ENCODE peak calls at places on chromosomes 6 and 20, in four cellular contexts. V is mesenchymal stem cell, O is pancreas, U is heart right ventricle. M is an unnamed sample.

GRCh38 chr20:63691711-63692435 is 4.6 kb upstream of the TNFRSF6B start:
- DNase-seq in V (no peak), O (peak), U (no peak), M (no peak)

GRCh38 chr6:81818778-81819491 is 66.5 kb upstream of the TENT5A start:
- DNase-seq in V (no peak), O (no peak), U (no peak), M (no peak)

GRCh38 chr6:3334579-3334978 is 75.8 kb downstream of the PSMG4 start:
- DNase-seq in V (no peak), O (peak), U (no peak), M (no peak)

GRCh38 chr20:23156170-23156841 is 70.2 kb upstream of the CD93 start:
- DNase-seq in V (peak), O (no peak), U (no peak), M (no peak)

GRCh38 chr20:7586481-7586880 is 353.8 kb downstream of the HAO1 start:
- DNase-seq in V (no peak), O (no peak), U (no peak), M (no peak)

GRCh38 chr6:44851176-44851575 is 463.7 kb downstream of the CDC5L start:
- DNase-seq in V (no peak), O (no peak), U (no peak), M (no peak)

GRCh38 chr20:57468523-57469417 is 56.2 kb downstream of the CTCFL start:
- DNase-seq in V (no peak), O (no peak), U (no peak), M (no peak)

GRCh38 chr6:41659935-41660334 is 21.7 kb downstream of the MDFI start:
- DNase-seq in V (no peak), O (no peak), U (no peak), M (peak)

GRCh38 chr6:69784595-69785377 is 12.0 kb downstream of the LMBRD1 start:
- DNase-seq in V (no peak), O (no peak), U (no peak), M (no peak)

GRCh38 chr6:97663252-97663651 is 380.2 kb upstream of the MMS22L start:
- DNase-seq in V (no peak), O (no peak), U (no peak), M (no peak)

DNA sequence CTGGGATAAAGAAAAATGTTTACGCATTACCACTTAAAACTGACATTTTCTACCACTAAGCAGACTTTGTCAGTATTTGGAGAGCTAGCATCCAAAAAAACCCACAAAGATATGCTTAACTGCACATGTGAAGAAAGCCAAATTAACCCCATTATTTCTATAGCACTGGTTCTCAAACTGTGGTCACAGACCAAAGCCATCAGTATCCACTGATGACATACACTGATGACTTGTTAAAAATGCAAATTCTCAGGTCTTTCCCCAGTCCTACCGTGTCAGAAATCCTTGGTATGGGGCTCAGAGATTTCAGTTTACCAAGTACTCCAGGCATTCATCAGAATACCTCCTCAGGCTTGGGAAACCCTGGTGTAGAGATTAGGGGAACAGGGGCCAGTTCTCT is 230.2 kb downstream of the PTPRK start:
- DNase-seq in V (no peak), O (no peak), U (no peak), M (no peak)
- H3K27ac ChIP-seq in V (no peak), O (no peak), U (no peak), M (no peak)

GRCh38 chr6:1625352-1625773 is 15.6 kb downstream of the FOXC1 start:
- DNase-seq in V (no peak), O (no peak), U (no peak), M (no peak)
- H3K27ac ChIP-seq in V (no peak), O (no peak), U (peak), M (peak)

DNA sequence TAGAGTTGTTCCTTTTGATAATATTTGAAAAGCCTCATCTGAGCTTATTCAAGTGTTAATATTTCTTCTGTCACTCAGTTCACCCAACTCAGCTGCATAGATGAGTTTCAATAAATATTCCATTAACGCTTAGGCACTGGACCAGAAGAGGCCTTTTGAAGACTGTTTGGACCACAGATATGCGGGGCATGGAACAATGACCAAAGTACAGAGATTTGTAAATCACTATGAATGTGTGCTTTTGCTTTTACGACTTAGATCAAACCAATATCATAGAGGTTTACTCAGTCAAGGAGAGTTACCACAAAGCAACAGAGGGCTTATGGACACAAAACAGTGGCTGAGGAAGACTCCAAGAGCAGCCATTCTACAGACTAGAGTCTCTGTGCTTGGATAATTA is 99.9 kb downstream of the RTN4IP1 start:
- DNase-seq in V (no peak), O (no peak), U (no peak), M (no peak)
- H3K27ac ChIP-seq in V (peak), O (no peak), U (no peak), M (no peak)

DNA sequence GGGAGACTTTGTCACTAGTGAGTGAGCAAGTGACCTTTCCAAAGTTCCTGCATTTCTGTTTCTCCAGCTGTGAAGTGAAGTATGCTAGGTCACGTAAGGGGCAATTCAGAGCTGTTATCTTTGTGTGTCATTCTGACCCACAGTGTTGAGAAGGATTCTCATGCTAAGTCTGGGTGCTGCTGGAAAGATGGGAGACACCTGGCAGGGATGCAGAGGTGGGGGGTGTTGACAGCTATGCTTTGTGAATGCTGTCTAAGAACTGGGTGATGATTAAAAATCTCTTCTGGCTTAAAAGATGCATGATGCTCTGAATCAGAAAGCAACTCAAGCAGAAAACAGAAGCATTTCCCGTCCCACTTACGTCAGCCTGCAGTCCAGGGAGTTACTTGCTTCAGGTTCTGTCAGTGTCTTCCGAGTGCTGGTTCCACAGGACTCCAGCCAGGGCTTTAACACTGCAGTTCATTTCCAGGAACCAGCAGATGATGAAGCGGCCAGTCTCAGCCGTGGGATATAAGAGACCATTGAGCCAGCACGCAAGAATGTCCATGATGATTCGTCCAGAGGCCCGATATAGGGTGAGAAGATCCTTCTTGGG is 30.9 kb upstream of the ASXL1 start:
- DNase-seq in V (peak), O (no peak), U (no peak), M (peak)
- H3K27ac ChIP-seq in V (peak), O (no peak), U (no peak), M (no peak)

GRCh38 chr20:17959257-17959627 is 9.4 kb downstream of the SNX5 start:
- DNase-seq in V (no peak), O (no peak), U (no peak), M (no peak)

GRCh38 chr20:17961600-17961965 is 7.0 kb downstream of the SNX5 start:
- DNase-seq in V (no peak), O (no peak), U (no peak), M (no peak)

GRCh38 chr20:17963114-17963897 is 5.3 kb downstream of the SNX5 start:
- DNase-seq in V (no peak), O (no peak), U (no peak), M (no peak)

GRCh38 chr20:17958326-17959256 is 10.0 kb downstream of the SNX5 start:
- DNase-seq in V (peak), O (no peak), U (no peak), M (no peak)

GRCh38 chr20:17960927-17961599 is 7.5 kb downstream of the SNX5 start:
- DNase-seq in V (peak), O (no peak), U (no peak), M (no peak)
- H3K27ac ChIP-seq in V (peak), O (peak), U (peak), M (peak)

GRCh38 chr6:33426590-33427563 is 7.0 kb downstream of the SYNGAP1 start:
- DNase-seq in V (peak), O (no peak), U (no peak), M (no peak)
- H3K27ac ChIP-seq in V (no peak), O (peak), U (peak), M (peak)

GRCh38 chr20:10217517-10218410 is 866 bp upstream of the SNAP25 start:
- DNase-seq in V (peak), O (peak), U (no peak), M (no peak)
- H3K27ac ChIP-seq in V (peak), O (peak), U (no peak), M (no peak)

GRCh38 chr6:36196880-36197548 is 470 bp downstream of the BRPF3 start:
- DNase-seq in V (peak), O (peak), U (peak), M (peak)

GRCh38 chr6:36196049-36196879 is at the start of gene BRPF3:
- DNase-seq in V (peak), O (peak), U (peak), M (peak)

GRCh38 chr6:36197739-36198221 is 1.2 kb downstream of the BRPF3 start:
- DNase-seq in V (no peak), O (peak), U (peak), M (no peak)

GRCh38 chr6:36198986-36199385 is 2.4 kb downstream of the BRPF3 start:
- DNase-seq in V (no peak), O (peak), U (no peak), M (no peak)

GRCh38 chr6:36195471-36196048 is 984 bp upstream of the BRPF3 start:
- DNase-seq in V (no peak), O (no peak), U (no peak), M (no peak)
- H3K27ac ChIP-seq in V (no peak), O (no peak), U (peak), M (peak)

GRCh38 chr6:35017461-35018183 is 123.5 kb downstream of the TCP11 start:
- DNase-seq in V (no peak), O (peak), U (peak), M (peak)
- H3K27ac ChIP-seq in V (peak), O (peak), U (peak), M (peak)